ENCODE peak calls at places on chromosome 18, in seven cellular contexts. M is mesothelial cell of epicardium, C is epithelial cell of esophagus, U is glutamatergic neuron, I is GM10248, F is RWPE1, R is fibroblast of the aortic adventitia. S is an unnamed sample.

GRCh38 chr18:54983041-54983686 is 23.9 kb upstream of the CCDC68 start:
- DNase-seq in I (peak), F (peak), C (peak), M (no peak), U (no peak), R (peak), S (peak)

GRCh38 chr18:46220116-46220515 is 115.9 kb downstream of the HAUS1 start:
- DNase-seq in U (no peak), C (peak), R (peak), I (no peak), F (peak), M (no peak), S (peak)

GRCh38 chr18:1708006-1708405 is 803.3 kb downstream of the ADCYAP1 start:
- DNase-seq in I (no peak), C (peak), U (no peak), R (no peak), F (peak), M (no peak), S (no peak)

GRCh38 chr18:71426441-71426840 is 1117.7 kb downstream of the CBLN2 start:
- DNase-seq in R (peak), U (no peak), F (no peak), M (no peak), C (no peak), I (no peak), S (no peak)

GRCh38 chr18:59631583-59632181 is 65.5 kb downstream of the CCBE1 start:
- DNase-seq in M (no peak), R (peak), U (peak), I (peak), F (peak), C (peak), S (no peak)

GRCh38 chr18:59996370-59996966 is 96.7 kb downstream of the PMAIP1 start:
- DNase-seq in R (peak), C (peak), M (no peak), F (peak), U (peak), I (peak), S (peak)

GRCh38 chr18:75314606-75315005 is 104.0 kb downstream of the TSHZ1 start:
- DNase-seq in I (no peak), R (no peak), C (no peak), U (no peak), F (no peak), M (no peak), S (no peak)

GRCh38 chr18:73908323-73908722 is 239.3 kb downstream of the FBXO15 start:
- DNase-seq in U (no peak), R (peak), C (peak), I (no peak), M (peak), F (peak), S (peak)

GRCh38 chr18:55732227-55733106 is 144.5 kb upstream of the TCF4 start:
- DNase-seq in I (no peak), F (no peak), M (no peak), C (no peak), R (peak), U (no peak), S (no peak)

GRCh38 chr18:39414009-39414700 is 1848.6 kb upstream of the CELF4 start:
- DNase-seq in R (peak), M (no peak), I (no peak), U (no peak), F (peak), C (peak), S (peak)

GRCh38 chr18:56314396-56314795 is 324.0 kb downstream of the TXNL1 start:
- DNase-seq in M (no peak), C (peak), I (no peak), R (peak), F (no peak), U (no peak), S (peak)

GRCh38 chr18:14974576-14974975 is 226.6 kb downstream of the ANKRD30B start:
- DNase-seq in M (no peak), U (no peak), I (no peak), R (peak), F (no peak), C (no peak), S (no peak)

GRCh38 chr18:65221736-65222135 is 529.1 kb upstream of the CDH7 start:
- DNase-seq in U (no peak), I (no peak), M (no peak), F (no peak), R (no peak), C (no peak), S (no peak)

GRCh38 chr18:33424266-33424946 is 16.1 kb downstream of the CCDC178 start:
- DNase-seq in I (no peak), U (no peak), R (no peak), C (no peak), F (no peak), M (no peak), S (no peak)

GRCh38 chr18:42131044-42131939 is 176.3 kb downstream of the PIK3C3 start:
- DNase-seq in M (no peak), R (no peak), I (no peak), U (no peak), C (no peak), F (no peak), S (no peak)

GRCh38 chr18:13823707-13824395 is at the start of gene MC5R:
- DNase-seq in F (peak), U (peak), R (peak), I (peak), C (peak), M (peak), S (no peak)

GRCh38 chr18:67652296-67652695 is 135.8 kb upstream of the DSEL start:
- DNase-seq in U (no peak), R (no peak), I (no peak), F (no peak), M (no peak), C (no peak), S (no peak)

GRCh38 chr18:22691988-22692710 is 241.0 kb upstream of the RBBP8 start:
- DNase-seq in U (no peak), I (no peak), C (peak), R (peak), M (no peak), F (no peak), S (peak)

GRCh38 chr18:56522826-56523225 is 115.6 kb downstream of the TXNL1 start:
- DNase-seq in C (no peak), R (no peak), M (no peak), I (no peak), F (no peak), U (no peak), S (peak)

GRCh38 chr18:63505566-63506335 is 29.0 kb downstream of the SERPINB5 start:
- DNase-seq in R (peak), I (peak), C (peak), M (no peak), F (peak), U (peak), S (peak)

GRCh38 chr18:28019425-28020108 is 157.4 kb downstream of the CDH2 start:
- DNase-seq in U (no peak), M (no peak), I (no peak), C (peak), R (peak), F (peak), S (no peak)

GRCh38 chr18:32768646-32769206 is 4.1 kb downstream of the KLHL14 start:
- DNase-seq in U (no peak), I (no peak), M (no peak), C (no peak), R (no peak), F (no peak), S (no peak)

GRCh38 chr18:2963048-2963447 is 49.9 kb downstream of the LPIN2 start:
- DNase-seq in I (no peak), M (no peak), F (no peak), U (no peak), R (no peak), C (no peak), S (no peak)

GRCh38 chr18:22432672-22433137 is 15.0 kb upstream of the CTAGE1 start:
- DNase-seq in I (no peak), R (peak), U (no peak), M (no peak), F (peak), C (peak), S (peak)

GRCh38 chr18:63177822-63178525 is 141.6 kb downstream of the BCL2 start:
- DNase-seq in F (no peak), R (no peak), U (no peak), C (no peak), M (no peak), I (no peak), S (no peak)

GRCh38 chr18:29018976-29019375 is 842.0 kb upstream of the CDH2 start:
- DNase-seq in C (no peak), R (no peak), M (no peak), U (no peak), I (no peak), F (no peak), S (no peak)

GRCh38 chr18:68847219-68847860 is 49.5 kb downstream of the CCDC102B start:
- DNase-seq in M (no peak), I (no peak), R (peak), F (no peak), C (peak), U (no peak), S (peak)

GRCh38 chr18:54436501-54436900 is 78.8 kb downstream of the C18orf54 start:
- DNase-seq in I (no peak), C (no peak), R (no peak), F (no peak), M (no peak), U (no peak), S (no peak)

GRCh38 chr18:6722680-6723079 is 6.8 kb upstream of the ARHGAP28 start:
- DNase-seq in C (no peak), U (no peak), I (no peak), M (no peak), R (no peak), F (no peak), S (no peak)

GRCh38 chr18:12659904-12660605 is 2.1 kb upstream of the SPIRE1 start:
- DNase-seq in F (peak), M (no peak), I (peak), R (peak), U (peak), C (peak), S (peak)

GRCh38 chr18:741931-742512 is 29.6 kb upstream of the ENOSF1 start:
- DNase-seq in F (peak), R (peak), M (no peak), U (no peak), I (peak), C (peak), S (peak)

GRCh38 chr18:28110924-28111323 is 66.0 kb downstream of the CDH2 start:
- DNase-seq in F (no peak), M (no peak), I (no peak), U (no peak), R (no peak), C (no peak), S (no peak)

GRCh38 chr18:33231474-33232317 is 208.8 kb downstream of the CCDC178 start:
- DNase-seq in R (peak), U (peak), I (peak), F (peak), M (peak), C (peak), S (peak)

GRCh38 chr18:58276640-58277456 is 232.8 kb downstream of the NEDD4L start:
- DNase-seq in C (peak), R (no peak), F (peak), I (no peak), M (no peak), U (no peak), S (no peak)

GRCh38 chr18:13268035-13268700 is 49.6 kb downstream of the LDLRAD4 start:
- DNase-seq in I (no peak), M (no peak), F (no peak), R (peak), U (no peak), C (no peak), S (no peak)

GRCh38 chr18:59787998-59788875 is 91.0 kb upstream of the CCBE1 start:
- DNase-seq in M (no peak), I (no peak), F (peak), C (peak), U (no peak), R (peak), S (peak)

GRCh38 chr18:28357785-28358401 is 181.0 kb upstream of the CDH2 start:
- DNase-seq in F (no peak), I (no peak), U (no peak), R (no peak), M (no peak), C (no peak), S (no peak)

GRCh38 chr18:6683112-6683876 is 46.2 kb upstream of the ARHGAP28 start:
- DNase-seq in F (no peak), C (no peak), I (no peak), U (no peak), M (no peak), R (no peak), S (no peak)

GRCh38 chr18:63312731-63313408 is 6.7 kb downstream of the BCL2 start:
- DNase-seq in U (no peak), C (no peak), R (no peak), M (no peak), F (no peak), I (no peak), S (no peak)

DNA sequence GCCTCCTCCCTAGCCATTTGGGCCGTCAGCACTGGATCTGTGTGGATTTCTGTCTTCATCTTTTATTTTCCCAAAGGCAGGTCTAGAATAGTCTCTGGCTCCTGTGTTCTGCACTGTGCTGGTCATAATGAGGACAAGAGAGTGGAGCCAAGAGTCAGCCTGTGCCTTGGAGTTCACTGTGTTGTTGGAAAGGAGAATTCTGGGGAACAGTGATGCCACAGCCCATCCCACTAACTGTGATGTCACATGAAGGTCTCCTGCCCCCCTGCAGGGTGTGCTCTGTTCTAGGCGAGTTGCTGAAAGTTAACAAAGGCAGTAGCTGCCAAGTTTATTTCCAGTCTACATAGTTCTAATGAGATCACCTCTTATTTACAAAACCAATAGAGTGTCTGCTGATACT is 248.5 kb downstream of the TPGS2 start:
- DNase-seq in M (no peak), I (no peak), U (no peak), R (peak), F (no peak), C (peak), S (peak)
- TF ChIP-seq CTCF in M (no peak), I (no peak), U (no peak), R (peak), F (no peak), C (peak), S (peak)

GRCh38 chr18:76847926-76848325 is 25.6 kb downstream of the ZNF236 start:
- DNase-seq in M (no peak), R (no peak), I (no peak), U (no peak), F (no peak), C (no peak), S (no peak)
- TF ChIP-seq CTCF in M (peak), R (peak), I (no peak), U (peak), F (peak), C (peak), S (peak)

GRCh38 chr18:35043207-35043606 is 2.0 kb downstream of the MAPRE2 start:
- DNase-seq in I (no peak), M (no peak), C (no peak), U (no peak), R (no peak), F (no peak), S (no peak)

GRCh38 chr18:35042389-35043066 is 1.3 kb downstream of the MAPRE2 start:
- DNase-seq in F (no peak), U (no peak), M (no peak), I (no peak), R (peak), C (no peak), S (no peak)

GRCh38 chr18:35040988-35041751 is at the start of gene MAPRE2:
- DNase-seq in R (peak), M (peak), F (peak), C (peak), I (peak), U (peak), S (peak)

GRCh38 chr18:35040638-35040987 is 600 bp upstream of the MAPRE2 start:
- DNase-seq in R (no peak), I (no peak), F (no peak), M (no peak), C (no peak), U (no peak), S (no peak)

DNA sequence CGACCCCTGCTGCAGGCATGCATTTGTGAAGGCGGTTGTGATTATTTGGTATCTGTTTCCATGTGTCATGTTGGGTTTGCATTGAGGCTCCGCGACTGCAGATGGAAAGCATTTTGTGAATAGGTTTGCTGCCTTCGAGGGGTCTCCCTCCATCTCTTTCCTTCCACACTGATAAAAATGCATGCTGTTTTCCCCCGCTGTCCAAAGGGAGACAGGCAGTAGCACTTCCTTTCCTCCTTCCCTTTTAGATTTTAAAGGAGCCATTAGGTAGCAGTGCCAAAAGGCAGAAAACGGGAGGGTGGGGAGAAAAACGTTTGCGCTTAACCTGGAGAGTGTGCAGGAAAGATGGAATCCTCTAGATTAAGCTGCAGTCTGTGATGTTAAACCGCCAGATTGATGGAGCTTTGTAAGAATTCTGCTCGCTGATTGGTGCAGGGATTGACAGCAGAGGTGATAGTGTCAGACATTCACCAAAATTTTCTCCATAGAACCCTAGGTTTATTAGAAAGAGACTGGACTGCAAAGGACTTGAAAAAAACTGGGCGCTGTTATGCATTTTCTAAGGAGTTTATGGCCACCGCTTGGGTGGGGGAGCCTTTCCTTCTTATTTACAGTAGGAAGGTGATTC is 653 bp downstream of the MAPRE2 start:
- DNase-seq in M (no peak), U (no peak), I (peak), F (peak), C (peak), R (no peak), S (no peak)
- TF ChIP-seq CTCF in M (no peak), U (no peak), I (no peak), F (no peak), C (no peak), R (no peak), S (no peak)

GRCh38 chr18:24602156-24602555 is 141.7 kb downstream of the HRH4 start:
- DNase-seq in I (no peak), R (no peak), F (no peak), C (no peak), M (no peak), U (no peak), S (no peak)

GRCh38 chr18:24601624-24602023 is 141.2 kb downstream of the HRH4 start:
- DNase-seq in C (peak), M (no peak), R (no peak), I (no peak), U (no peak), F (no peak), S (no peak)

GRCh38 chr18:24595556-24595955 is 135.1 kb downstream of the HRH4 start:
- DNase-seq in I (no peak), R (no peak), C (no peak), F (no peak), U (no peak), M (no peak), S (no peak)

GRCh38 chr18:24603151-24603550 is 142.7 kb downstream of the HRH4 start:
- DNase-seq in C (no peak), I (no peak), R (no peak), M (no peak), U (no peak), F (no peak), S (no peak)

DNA sequence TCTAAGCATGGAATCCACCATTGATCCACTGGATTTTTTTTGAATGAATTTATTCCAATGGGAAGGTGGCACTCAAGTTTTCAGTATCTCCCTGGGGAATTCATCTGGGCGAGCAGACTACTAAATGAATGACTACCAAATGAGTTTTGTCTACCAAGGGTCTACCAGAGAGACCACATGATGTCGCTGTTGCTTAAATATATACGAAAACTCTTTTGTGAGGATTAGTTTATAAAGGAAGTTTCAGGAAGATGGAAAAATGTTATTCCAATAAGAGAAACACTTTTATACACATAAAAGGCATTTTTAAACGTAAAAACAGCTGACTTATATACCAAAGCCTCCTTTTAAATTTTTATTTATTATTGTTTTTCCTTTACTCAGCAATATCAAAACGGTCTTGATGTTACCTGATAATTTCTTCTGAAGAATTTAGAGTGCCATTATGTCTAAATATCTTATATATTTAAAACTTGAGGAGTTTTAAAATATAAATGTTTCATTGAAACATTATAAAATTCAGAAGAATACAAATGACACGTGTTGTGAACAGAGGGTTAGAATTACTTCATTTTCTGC is 139.7 kb downstream of the HRH4 start:
- DNase-seq in R (peak), I (peak), C (peak), U (no peak), M (no peak), F (peak), S (peak)
- TF ChIP-seq CTCF in R (peak), I (peak), C (peak), U (peak), M (peak), F (peak), S (peak)

GRCh38 chr18:70169747-70170146 is 35.7 kb downstream of the RTTN start:
- DNase-seq in I (no peak), C (no peak), F (no peak), U (no peak), M (no peak), R (no peak), S (no peak)

GRCh38 chr18:70176537-70176936 is 28.9 kb downstream of the RTTN start:
- DNase-seq in M (no peak), U (no peak), C (no peak), F (no peak), R (no peak), I (no peak), S (no peak)

GRCh38 chr18:70166668-70167067 is 38.8 kb downstream of the RTTN start:
- DNase-seq in F (no peak), M (no peak), C (no peak), R (no peak), U (no peak), I (no peak), S (no peak)

GRCh38 chr18:70175216-70175615 is 30.3 kb downstream of the RTTN start:
- DNase-seq in U (no peak), C (no peak), R (no peak), M (no peak), I (no peak), F (no peak), S (no peak)

DNA sequence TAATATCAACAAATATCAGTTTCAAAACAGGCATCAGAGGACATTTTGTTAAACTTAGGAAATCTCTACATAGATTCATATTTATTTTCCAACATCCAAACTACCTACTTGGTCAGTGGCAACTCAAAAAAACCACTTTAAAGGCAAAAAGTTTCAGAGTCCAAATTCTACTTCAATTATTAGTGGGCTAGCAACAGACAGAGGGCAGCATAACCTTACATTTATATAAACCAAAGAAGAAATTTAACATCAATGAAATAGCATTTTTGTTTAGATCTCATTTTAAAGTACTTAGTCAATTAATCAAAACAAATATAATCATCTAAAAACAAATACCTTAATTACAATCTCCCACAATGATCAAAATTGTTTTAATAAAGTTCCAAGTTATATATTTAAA is 33.3 kb downstream of the RTTN start:
- DNase-seq in F (peak), M (no peak), I (no peak), R (peak), C (peak), U (no peak), S (peak)
- TF ChIP-seq CTCF in F (peak), M (no peak), I (peak), R (peak), C (peak), U (no peak), S (peak)

GRCh38 chr18:25042641-25043051 is 309.3 kb downstream of the ZNF521 start:
- DNase-seq in F (no peak), C (no peak), U (no peak), R (no peak), M (no peak), I (no peak), S (no peak)
- TF ChIP-seq CTCF in F (no peak), C (no peak), U (no peak), R (no peak), M (no peak), I (no peak), S (no peak)

S was measured in HFFc6.